ENCODE peak calls at places on chromosomes 2 and 18, in eight cellular contexts. One of them, this sample, is unnamed.
A peak's percentile ranks its signal among the peaks of the same experiment; 100 is the strongest.

GRCh38 chr18:9124824-9125223 is 11.8 kb upstream of the ANKRD12 start:
- ATAC-seq in left cardiac atrium: no peak
- ATAC-seq in Right ventricle myocardium superior: no peak
- ATAC-seq in activated CD8-positive, alpha-beta T cell treated with anti-CD3 and anti-CD28 coated beads for 36 hours: no peak
- ATAC-seq in CD4-positive, alpha-beta T cell: no peak
- ATAC-seq in CD4-positive, CD25-positive, alpha-beta regulatory T cell: no peak
- ATAC-seq in activated T-cell treated with anti-CD3 and anti-CD28 coated beads, Interleukin-2, amount 50 U/mL, for 4 hours: no peak
- ATAC-seq in T-cell: no peak
- ATAC-seq in this sample: no peak

GRCh38 chr2:200670313-200670712 is 84.5 kb downstream of the AOX1 start:
- ATAC-seq in activated T-cell treated with anti-CD3 and anti-CD28 coated beads, Interleukin-2, amount 50 U/mL, for 4 hours: no peak
- ATAC-seq in T-cell: no peak
- ATAC-seq in left cardiac atrium: no peak
- ATAC-seq in Right ventricle myocardium superior: no peak
- ATAC-seq in CD4-positive, alpha-beta T cell: no peak
- ATAC-seq in CD4-positive, CD25-positive, alpha-beta regulatory T cell: no peak
- ATAC-seq in activated CD8-positive, alpha-beta T cell treated with anti-CD3 and anti-CD28 coated beads for 36 hours: no peak
- ATAC-seq in this sample: no peak

GRCh38 chr2:119491776-119492525 is 32.3 kb downstream of the SCTR start:
- ATAC-seq in CD4-positive, CD25-positive, alpha-beta regulatory T cell: no peak
- ATAC-seq in CD4-positive, alpha-beta T cell: no peak
- ATAC-seq in left cardiac atrium: peak; percentile 31
- ATAC-seq in Right ventricle myocardium superior: peak; percentile 55
- ATAC-seq in activated CD8-positive, alpha-beta T cell treated with anti-CD3 and anti-CD28 coated beads for 36 hours: no peak
- ATAC-seq in activated T-cell treated with anti-CD3 and anti-CD28 coated beads, Interleukin-2, amount 50 U/mL, for 4 hours: no peak
- ATAC-seq in T-cell: no peak
- ATAC-seq in this sample: peak; percentile 74

GRCh38 chr2:7748717-7749415 is 831.7 kb downstream of the RNF144A start:
- ATAC-seq in Right ventricle myocardium superior: no peak
- ATAC-seq in CD4-positive, alpha-beta T cell: peak; percentile 29
- ATAC-seq in activated CD8-positive, alpha-beta T cell treated with anti-CD3 and anti-CD28 coated beads for 36 hours: peak; percentile 61
- ATAC-seq in activated T-cell treated with anti-CD3 and anti-CD28 coated beads, Interleukin-2, amount 50 U/mL, for 4 hours: no peak
- ATAC-seq in left cardiac atrium: no peak
- ATAC-seq in T-cell: peak; percentile 47
- ATAC-seq in CD4-positive, CD25-positive, alpha-beta regulatory T cell: no peak
- ATAC-seq in this sample: no peak

GRCh38 chr2:25483584-25484266 is 142.0 kb upstream of the DNMT3A start:
- ATAC-seq in T-cell: no peak
- ATAC-seq in left cardiac atrium: no peak
- ATAC-seq in activated T-cell treated with anti-CD3 and anti-CD28 coated beads, Interleukin-2, amount 50 U/mL, for 4 hours: no peak
- ATAC-seq in CD4-positive, alpha-beta T cell: no peak
- ATAC-seq in Right ventricle myocardium superior: no peak
- ATAC-seq in activated CD8-positive, alpha-beta T cell treated with anti-CD3 and anti-CD28 coated beads for 36 hours: no peak
- ATAC-seq in CD4-positive, CD25-positive, alpha-beta regulatory T cell: peak; percentile 22
- ATAC-seq in this sample: no peak

GRCh38 chr2:140943867-140944266 is 1186.9 kb downstream of the LRP1B start:
- ATAC-seq in Right ventricle myocardium superior: no peak
- ATAC-seq in CD4-positive, CD25-positive, alpha-beta regulatory T cell: no peak
- ATAC-seq in activated CD8-positive, alpha-beta T cell treated with anti-CD3 and anti-CD28 coated beads for 36 hours: no peak
- ATAC-seq in activated T-cell treated with anti-CD3 and anti-CD28 coated beads, Interleukin-2, amount 50 U/mL, for 4 hours: no peak
- ATAC-seq in CD4-positive, alpha-beta T cell: no peak
- ATAC-seq in T-cell: no peak
- ATAC-seq in left cardiac atrium: no peak
- ATAC-seq in this sample: no peak

GRCh38 chr2:217274578-217274977 is 414.7 kb upstream of the TNP1 start:
- ATAC-seq in Right ventricle myocardium superior: no peak
- ATAC-seq in activated CD8-positive, alpha-beta T cell treated with anti-CD3 and anti-CD28 coated beads for 36 hours: no peak
- ATAC-seq in CD4-positive, CD25-positive, alpha-beta regulatory T cell: no peak
- ATAC-seq in T-cell: no peak
- ATAC-seq in CD4-positive, alpha-beta T cell: no peak
- ATAC-seq in left cardiac atrium: no peak
- ATAC-seq in activated T-cell treated with anti-CD3 and anti-CD28 coated beads, Interleukin-2, amount 50 U/mL, for 4 hours: no peak
- ATAC-seq in this sample: no peak

GRCh38 chr2:226869371-226869770 is 33.5 kb downstream of the RHBDD1 start:
- ATAC-seq in left cardiac atrium: no peak
- ATAC-seq in activated CD8-positive, alpha-beta T cell treated with anti-CD3 and anti-CD28 coated beads for 36 hours: no peak
- ATAC-seq in CD4-positive, alpha-beta T cell: no peak
- ATAC-seq in Right ventricle myocardium superior: no peak
- ATAC-seq in T-cell: no peak
- ATAC-seq in activated T-cell treated with anti-CD3 and anti-CD28 coated beads, Interleukin-2, amount 50 U/mL, for 4 hours: no peak
- ATAC-seq in CD4-positive, CD25-positive, alpha-beta regulatory T cell: no peak
- ATAC-seq in this sample: no peak

GRCh38 chr2:147031897-147032296 is 812.9 kb upstream of the ACVR2A start:
- ATAC-seq in CD4-positive, CD25-positive, alpha-beta regulatory T cell: no peak
- ATAC-seq in T-cell: no peak
- ATAC-seq in CD4-positive, alpha-beta T cell: no peak
- ATAC-seq in activated CD8-positive, alpha-beta T cell treated with anti-CD3 and anti-CD28 coated beads for 36 hours: no peak
- ATAC-seq in Right ventricle myocardium superior: no peak
- ATAC-seq in activated T-cell treated with anti-CD3 and anti-CD28 coated beads, Interleukin-2, amount 50 U/mL, for 4 hours: no peak
- ATAC-seq in left cardiac atrium: no peak
- ATAC-seq in this sample: no peak

GRCh38 chr2:132479140-132479539 is 62.5 kb downstream of the GPR39 start:
- ATAC-seq in CD4-positive, alpha-beta T cell: no peak
- ATAC-seq in Right ventricle myocardium superior: no peak
- ATAC-seq in left cardiac atrium: no peak
- ATAC-seq in activated CD8-positive, alpha-beta T cell treated with anti-CD3 and anti-CD28 coated beads for 36 hours: no peak
- ATAC-seq in T-cell: no peak
- ATAC-seq in CD4-positive, CD25-positive, alpha-beta regulatory T cell: no peak
- ATAC-seq in activated T-cell treated with anti-CD3 and anti-CD28 coated beads, Interleukin-2, amount 50 U/mL, for 4 hours: no peak
- ATAC-seq in this sample: no peak

GRCh38 chr2:156935611-156936010 is 321.9 kb upstream of the GALNT5 start:
- ATAC-seq in CD4-positive, alpha-beta T cell: no peak
- ATAC-seq in left cardiac atrium: no peak
- ATAC-seq in activated CD8-positive, alpha-beta T cell treated with anti-CD3 and anti-CD28 coated beads for 36 hours: no peak
- ATAC-seq in T-cell: no peak
- ATAC-seq in CD4-positive, CD25-positive, alpha-beta regulatory T cell: no peak
- ATAC-seq in activated T-cell treated with anti-CD3 and anti-CD28 coated beads, Interleukin-2, amount 50 U/mL, for 4 hours: no peak
- ATAC-seq in Right ventricle myocardium superior: no peak
- ATAC-seq in this sample: no peak

GRCh38 chr2:146931109-146931508 is 913.7 kb upstream of the ACVR2A start:
- ATAC-seq in CD4-positive, alpha-beta T cell: no peak
- ATAC-seq in activated CD8-positive, alpha-beta T cell treated with anti-CD3 and anti-CD28 coated beads for 36 hours: no peak
- ATAC-seq in left cardiac atrium: no peak
- ATAC-seq in Right ventricle myocardium superior: no peak
- ATAC-seq in activated T-cell treated with anti-CD3 and anti-CD28 coated beads, Interleukin-2, amount 50 U/mL, for 4 hours: no peak
- ATAC-seq in T-cell: no peak
- ATAC-seq in CD4-positive, CD25-positive, alpha-beta regulatory T cell: no peak
- ATAC-seq in this sample: no peak

GRCh38 chr2:71655498-71655897 is 202.1 kb downstream of the DYSF start:
- ATAC-seq in T-cell: no peak
- ATAC-seq in activated T-cell treated with anti-CD3 and anti-CD28 coated beads, Interleukin-2, amount 50 U/mL, for 4 hours: no peak
- ATAC-seq in CD4-positive, CD25-positive, alpha-beta regulatory T cell: no peak
- ATAC-seq in Right ventricle myocardium superior: no peak
- ATAC-seq in left cardiac atrium: no peak
- ATAC-seq in CD4-positive, alpha-beta T cell: no peak
- ATAC-seq in activated CD8-positive, alpha-beta T cell treated with anti-CD3 and anti-CD28 coated beads for 36 hours: no peak
- ATAC-seq in this sample: no peak

GRCh38 chr2:179172894-179173293 is 91.7 kb downstream of the SESTD1 start:
- ATAC-seq in Right ventricle myocardium superior: no peak
- ATAC-seq in T-cell: no peak
- ATAC-seq in CD4-positive, alpha-beta T cell: no peak
- ATAC-seq in activated CD8-positive, alpha-beta T cell treated with anti-CD3 and anti-CD28 coated beads for 36 hours: no peak
- ATAC-seq in activated T-cell treated with anti-CD3 and anti-CD28 coated beads, Interleukin-2, amount 50 U/mL, for 4 hours: no peak
- ATAC-seq in CD4-positive, CD25-positive, alpha-beta regulatory T cell: no peak
- ATAC-seq in left cardiac atrium: no peak
- ATAC-seq in this sample: no peak

GRCh38 chr2:66440692-66441091 is 5.8 kb downstream of the MEIS1 start:
- ATAC-seq in left cardiac atrium: peak; percentile 19
- ATAC-seq in T-cell: no peak
- ATAC-seq in CD4-positive, alpha-beta T cell: no peak
- ATAC-seq in CD4-positive, CD25-positive, alpha-beta regulatory T cell: no peak
- ATAC-seq in activated T-cell treated with anti-CD3 and anti-CD28 coated beads, Interleukin-2, amount 50 U/mL, for 4 hours: no peak
- ATAC-seq in activated CD8-positive, alpha-beta T cell treated with anti-CD3 and anti-CD28 coated beads for 36 hours: no peak
- ATAC-seq in Right ventricle myocardium superior: no peak
- ATAC-seq in this sample: no peak

GRCh38 chr18:78659748-78660147 is 319.9 kb upstream of the SALL3 start:
- ATAC-seq in T-cell: no peak
- ATAC-seq in CD4-positive, alpha-beta T cell: no peak
- ATAC-seq in CD4-positive, CD25-positive, alpha-beta regulatory T cell: no peak
- ATAC-seq in Right ventricle myocardium superior: no peak
- ATAC-seq in activated T-cell treated with anti-CD3 and anti-CD28 coated beads, Interleukin-2, amount 50 U/mL, for 4 hours: peak; percentile 40
- ATAC-seq in left cardiac atrium: peak; percentile 30
- ATAC-seq in activated CD8-positive, alpha-beta T cell treated with anti-CD3 and anti-CD28 coated beads for 36 hours: peak; percentile 70
- ATAC-seq in this sample: no peak

GRCh38 chr2:64654993-64655666 is 1.4 kb upstream of the SERTAD2 start:
- ATAC-seq in left cardiac atrium: no peak
- ATAC-seq in activated T-cell treated with anti-CD3 and anti-CD28 coated beads, Interleukin-2, amount 50 U/mL, for 4 hours: no peak
- ATAC-seq in CD4-positive, CD25-positive, alpha-beta regulatory T cell: no peak
- ATAC-seq in CD4-positive, alpha-beta T cell: no peak
- ATAC-seq in T-cell: no peak
- ATAC-seq in activated CD8-positive, alpha-beta T cell treated with anti-CD3 and anti-CD28 coated beads for 36 hours: peak; percentile 32
- ATAC-seq in Right ventricle myocardium superior: no peak
- ATAC-seq in this sample: no peak

GRCh38 chr2:190272457-190272842 is 47.2 kb downstream of the HIBCH start:
- ATAC-seq in activated T-cell treated with anti-CD3 and anti-CD28 coated beads, Interleukin-2, amount 50 U/mL, for 4 hours: no peak
- ATAC-seq in T-cell: no peak
- ATAC-seq in CD4-positive, alpha-beta T cell: no peak
- ATAC-seq in Right ventricle myocardium superior: no peak
- ATAC-seq in left cardiac atrium: no peak
- ATAC-seq in CD4-positive, CD25-positive, alpha-beta regulatory T cell: no peak
- ATAC-seq in activated CD8-positive, alpha-beta T cell treated with anti-CD3 and anti-CD28 coated beads for 36 hours: no peak
- ATAC-seq in this sample: no peak

GRCh38 chr2:61371027-61371426 is 99.9 kb downstream of the USP34 start:
- ATAC-seq in activated CD8-positive, alpha-beta T cell treated with anti-CD3 and anti-CD28 coated beads for 36 hours: peak; percentile 42
- ATAC-seq in CD4-positive, alpha-beta T cell: no peak
- ATAC-seq in activated T-cell treated with anti-CD3 and anti-CD28 coated beads, Interleukin-2, amount 50 U/mL, for 4 hours: no peak
- ATAC-seq in T-cell: no peak
- ATAC-seq in Right ventricle myocardium superior: no peak
- ATAC-seq in left cardiac atrium: no peak
- ATAC-seq in CD4-positive, CD25-positive, alpha-beta regulatory T cell: no peak
- ATAC-seq in this sample: no peak

GRCh38 chr18:78641689-78642231 is 337.9 kb upstream of the SALL3 start:
- ATAC-seq in activated CD8-positive, alpha-beta T cell treated with anti-CD3 and anti-CD28 coated beads for 36 hours: peak; percentile 7
- ATAC-seq in activated T-cell treated with anti-CD3 and anti-CD28 coated beads, Interleukin-2, amount 50 U/mL, for 4 hours: no peak
- ATAC-seq in CD4-positive, CD25-positive, alpha-beta regulatory T cell: no peak
- ATAC-seq in left cardiac atrium: no peak
- ATAC-seq in Right ventricle myocardium superior: no peak
- ATAC-seq in T-cell: no peak
- ATAC-seq in CD4-positive, alpha-beta T cell: peak; percentile 18
- ATAC-seq in this sample: no peak

This sample was measured in gastroesophageal sphincter.